ENCODE peak calls at places on chromosomes 1 and 21, in eight cellular contexts. Q is activated naive CD4-positive, alpha-beta T cell treated with anti-CD3 and anti-CD28 coated beads for 36 hours; S is left colon; J is ELF-1; C is T-helper 2 cell; P is A172; T is stimulated activated CD8-positive, alpha-beta memory T cell treated with anti-CD3 and anti-CD28 coated beads, Interleukin-4, amount 100 ng/mL, for 1 hour; X is left ventricle myocardium inferior. O is an unnamed sample.

GRCh38 chr1:151472852-151473731 is 13.8 kb upstream of the POGZ start:
- DNase-seq in Q (peak), S (peak), J (peak), C (no peak), P (no peak), T (no peak), X (peak), O (no peak)

GRCh38 chr1:43322506-43322905 is 15.1 kb upstream of the MPL start:
- DNase-seq in Q (no peak), S (no peak), J (no peak), C (no peak), P (no peak), T (no peak), X (no peak), O (no peak)

GRCh38 chr1:26350701-26351590 is 3.0 kb downstream of the CRYBG2 start:
- DNase-seq in Q (no peak), S (no peak), J (peak), C (no peak), P (peak), T (no peak), X (no peak), O (no peak)

GRCh38 chr1:59653968-59654367 is 160.8 kb upstream of the HOOK1 start:
- DNase-seq in Q (no peak), S (no peak), J (no peak), C (no peak), P (no peak), T (no peak), X (no peak), O (no peak)

GRCh38 chr21:41928621-41929220 is 25.1 kb downstream of the C2CD2 start:
- DNase-seq in Q (peak), S (no peak), J (no peak), C (no peak), P (no peak), T (no peak), X (no peak), O (no peak)

GRCh38 chr1:32709075-32709474 is 6.5 kb upstream of the SYNC start:
- DNase-seq in Q (no peak), S (no peak), J (peak), C (no peak), P (no peak), T (no peak), X (no peak), O (no peak)

GRCh38 chr1:224769987-224770693 is 154.0 kb downstream of the CNIH3 start:
- DNase-seq in Q (no peak), S (no peak), J (no peak), C (no peak), P (peak), T (no peak), X (no peak), O (no peak)

GRCh38 chr1:69513621-69514020 is 54.1 kb upstream of the LRRC7 start:
- DNase-seq in Q (no peak), S (no peak), J (no peak), C (no peak), P (peak), T (no peak), X (no peak), O (no peak)

GRCh38 chr1:229254910-229255541 is 15.9 kb upstream of the RAB4A start:
- DNase-seq in Q (peak), S (no peak), J (peak), C (no peak), P (peak), T (no peak), X (no peak), O (no peak)

GRCh38 chr1:91529856-91530255 is 29.2 kb downstream of the CDC7 start:
- DNase-seq in Q (no peak), S (no peak), J (no peak), C (no peak), P (peak), T (no peak), X (no peak), O (no peak)

GRCh38 chr1:223870617-223871574 is 25.1 kb upstream of the TP53BP2 start:
- DNase-seq in Q (no peak), S (no peak), J (peak), C (no peak), P (no peak), T (no peak), X (no peak), O (no peak)

O was measured in effector CD8-positive, alpha-beta T cell.